ENCODE peak calls at places on chromosomes 13 and 19, in six cellular contexts. R is fibroblast of lung, T is HCT116, M is K562, S is endothelial cell of umbilical vein, V is IMR-90. L is an unnamed sample.

GRCh38 chr19:23799321-23799720 is 40.6 kb upstream of the ZNF681 start:
- DNase-seq in R (no peak), T (no peak), M (no peak), S (no peak), V (no peak), L (no peak)

GRCh38 chr13:101512650-101513049 is 60.2 kb downstream of the ITGBL1 start:
- DNase-seq in R (peak; percentile 85), T (no peak), M (no peak), S (no peak), V (no peak), L (no peak)

GRCh38 chr19:41703602-41704293 is 4.7 kb upstream of the CEACAM5 start:
- DNase-seq in R (no peak), T (no peak), M (no peak), S (no peak), V (no peak), L (no peak)

GRCh38 chr13:111049791-111050538 is 65.1 kb upstream of the ARHGEF7 start:
- DNase-seq in R (no peak), T (no peak), M (peak; percentile 35), S (peak; percentile 24), V (no peak), L (peak; percentile 46)

GRCh38 chr13:38753878-38754277 is 67.0 kb downstream of the FREM2 start:
- DNase-seq in R (no peak), T (no peak), M (no peak), S (no peak), V (no peak), L (peak; percentile 24)

GRCh38 chr19:10270616-10271394 is at the start of gene ICAM1:
- DNase-seq in R (peak; percentile 62), T (no peak), M (peak; percentile 71), S (peak; percentile 92), V (peak; percentile 66), L (peak; percentile 71)

GRCh38 chr19:41116261-41116660 is 2.0 kb downstream of the CYP2F1 start:
- DNase-seq in R (no peak), T (no peak), M (no peak), S (no peak), V (no peak), L (no peak)

GRCh38 chr19:40724315-40724714 is 7.4 kb downstream of the ITPKC start:
- DNase-seq in R (no peak), T (no peak), M (no peak), S (no peak), V (no peak), L (no peak)

GRCh38 chr13:94112227-94112626 is 367.3 kb downstream of the DCT start:
- DNase-seq in R (peak; percentile 98), T (no peak), M (no peak), S (no peak), V (peak; percentile 98), L (no peak)

GRCh38 chr19:33683881-33684549 is 62.3 kb downstream of the CHST8 start:
- DNase-seq in R (peak; percentile 49), T (no peak), M (no peak), S (peak; percentile 25), V (peak; percentile 18), L (peak; percentile 94)

GRCh38 chr19:49676136-49676689 is 858 bp upstream of the PRMT1 start:
- DNase-seq in R (peak; percentile 93), T (peak; percentile 97), M (peak; percentile 74), S (no peak), V (peak; percentile 95), L (peak; percentile 96)

GRCh38 chr19:31436121-31436776 is 87.0 kb upstream of the TSHZ3 start:
- DNase-seq in R (peak; percentile 80), T (no peak), M (no peak), S (no peak), V (peak; percentile 24), L (no peak)

GRCh38 chr19:1558552-1558951 is 9.6 kb downstream of the MEX3D start:
- DNase-seq in R (no peak), T (no peak), M (no peak), S (no peak), V (no peak), L (no peak)

GRCh38 chr19:4185413-4186086 is 3.1 kb downstream of the ANKRD24 start:
- DNase-seq in R (no peak), T (no peak), M (no peak), S (no peak), V (no peak), L (no peak)

GRCh38 chr13:113565526-113566226 is 18.9 kb upstream of the TFDP1 start:
- DNase-seq in R (no peak), T (no peak), M (no peak), S (no peak), V (no peak), L (no peak)

GRCh38 chr13:73874460-73874859 is 259.7 kb downstream of the KLF12 start:
- DNase-seq in R (no peak), T (no peak), M (no peak), S (no peak), V (no peak), L (no peak)

GRCh38 chr13:100069278-100069677 is 19.6 kb upstream of the PCCA start:
- DNase-seq in R (no peak), T (no peak), M (no peak), S (no peak), V (peak; percentile 18), L (no peak)

GRCh38 chr13:32384702-32385101 is 43.2 kb downstream of the N4BP2L1 start:
- DNase-seq in R (no peak), T (no peak), M (no peak), S (no peak), V (no peak), L (no peak)

GRCh38 chr13:113812140-113813036 is 51.5 kb downstream of the GAS6 start:
- DNase-seq in R (no peak), T (no peak), M (no peak), S (no peak), V (no peak), L (no peak)

GRCh38 chr19:32480321-32480720 is 74.8 kb downstream of the DPY19L3 start:
- DNase-seq in R (no peak), T (no peak), M (no peak), S (no peak), V (no peak), L (no peak)

GRCh38 chr19:35539314-35539713 is 6.1 kb downstream of the GAPDHS start:
- DNase-seq in R (no peak), T (no peak), M (no peak), S (no peak), V (no peak), L (no peak)

DNA sequence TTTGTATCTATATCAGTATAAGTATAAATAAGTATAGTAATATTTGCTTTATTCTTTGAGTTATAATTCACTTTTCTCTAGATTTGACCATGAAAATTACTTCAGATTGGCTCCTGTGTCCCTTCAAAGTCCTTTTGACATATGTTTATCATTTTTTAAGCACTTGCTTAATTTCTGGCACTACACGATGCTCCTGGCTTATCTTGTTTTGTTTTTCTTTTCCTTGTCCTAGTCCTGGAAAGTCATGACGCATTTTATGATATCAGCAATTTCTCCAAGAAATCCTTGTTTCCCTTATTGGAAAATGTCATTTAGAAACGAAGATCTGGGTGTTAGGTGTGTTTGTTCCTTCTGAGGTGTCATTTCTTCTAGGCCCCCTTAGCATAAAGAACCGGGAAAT is 226.5 kb downstream of the POU4F1 start:
- DNase-seq in R (no peak), T (no peak), M (no peak), S (no peak), V (no peak), L (no peak)
- H2AFZ ChIP-seq in R (no peak overlapping the region), T (no peak overlapping the region), M (no peak overlapping the region), S (no peak overlapping the region), V (no peak overlapping the region), L (no peak overlapping the region)

DNA sequence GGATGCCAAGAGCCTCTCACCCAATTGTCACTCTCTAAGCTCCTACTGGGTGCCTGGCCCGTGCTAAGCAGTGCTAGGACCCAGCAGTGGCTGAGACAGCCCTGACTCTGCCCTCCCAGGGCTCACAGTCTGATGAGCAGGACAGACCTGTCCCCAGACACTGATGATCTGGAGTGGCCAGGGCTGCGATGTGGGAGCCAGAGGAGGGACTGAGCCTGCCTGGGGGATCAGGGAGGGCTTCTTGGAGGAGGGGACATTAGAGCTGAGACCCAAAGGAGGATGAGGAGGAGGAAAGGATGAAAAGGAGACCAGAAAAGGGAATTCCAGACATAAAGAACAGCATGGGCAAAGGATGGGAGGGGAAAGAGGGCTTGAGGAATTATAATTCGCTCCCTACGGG is 6.6 kb downstream of the ERCC1 start:
- DNase-seq in R (no peak), T (no peak), M (no peak), S (no peak), V (no peak), L (no peak)
- H3K36me3 ChIP-seq in R (peaks cover 21% of the 10 kb centered on the region), T (peaks cover 42% of the 10 kb centered on the region), M (peaks cover 76% of the 10 kb centered on the region), S (peaks cover 5% of the 10 kb centered on the region), V (peaks cover 64% of the 10 kb centered on the region), L (no peaks in the 10 kb centered on the region)

GRCh38 chr13:66222127-66222526 is 1008.0 kb downstream of the PCDH9 start:
- DNase-seq in R (no peak), T (no peak), M (no peak), S (no peak), V (no peak), L (no peak)

GRCh38 chr13:66222926-66223325 is 1007.2 kb downstream of the PCDH9 start:
- DNase-seq in R (no peak), T (no peak), M (no peak), S (no peak), V (no peak), L (no peak)

GRCh38 chr13:66224644-66225043 is 1005.5 kb downstream of the PCDH9 start:
- DNase-seq in R (no peak), T (no peak), M (no peak), S (no peak), V (no peak), L (peak; percentile 72)

GRCh38 chr13:66219493-66219892 is 1010.6 kb downstream of the PCDH9 start:
- DNase-seq in R (no peak), T (no peak), M (no peak), S (no peak), V (no peak), L (peak; percentile 76)

DNA sequence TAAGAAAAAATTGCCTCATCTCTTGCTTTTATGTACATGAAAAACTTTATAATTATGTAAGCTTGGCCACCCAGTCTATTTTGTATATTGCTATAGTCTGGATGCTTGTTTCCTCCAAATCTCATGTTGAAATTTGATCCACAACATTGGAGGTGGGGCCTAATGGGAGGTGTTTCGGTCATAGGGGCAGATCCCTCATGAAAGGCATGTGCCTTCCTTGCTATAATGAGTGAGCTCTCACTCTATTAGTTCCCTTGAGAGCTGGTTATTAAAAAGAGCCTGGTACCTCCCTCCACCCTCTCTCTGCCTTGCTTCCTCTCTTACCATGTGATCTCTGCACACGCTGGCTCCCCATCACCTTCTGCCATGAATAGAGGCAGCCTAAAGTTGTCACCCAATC is 1005.1 kb downstream of the PCDH9 start:
- DNase-seq in R (no peak), T (no peak), M (no peak), S (no peak), V (no peak), L (peak; percentile 57)
- TF ChIP-seq CTCF in R (no peak), T (no peak), M (no peak), S (no peak), V (no peak), L (no peak)

DNA sequence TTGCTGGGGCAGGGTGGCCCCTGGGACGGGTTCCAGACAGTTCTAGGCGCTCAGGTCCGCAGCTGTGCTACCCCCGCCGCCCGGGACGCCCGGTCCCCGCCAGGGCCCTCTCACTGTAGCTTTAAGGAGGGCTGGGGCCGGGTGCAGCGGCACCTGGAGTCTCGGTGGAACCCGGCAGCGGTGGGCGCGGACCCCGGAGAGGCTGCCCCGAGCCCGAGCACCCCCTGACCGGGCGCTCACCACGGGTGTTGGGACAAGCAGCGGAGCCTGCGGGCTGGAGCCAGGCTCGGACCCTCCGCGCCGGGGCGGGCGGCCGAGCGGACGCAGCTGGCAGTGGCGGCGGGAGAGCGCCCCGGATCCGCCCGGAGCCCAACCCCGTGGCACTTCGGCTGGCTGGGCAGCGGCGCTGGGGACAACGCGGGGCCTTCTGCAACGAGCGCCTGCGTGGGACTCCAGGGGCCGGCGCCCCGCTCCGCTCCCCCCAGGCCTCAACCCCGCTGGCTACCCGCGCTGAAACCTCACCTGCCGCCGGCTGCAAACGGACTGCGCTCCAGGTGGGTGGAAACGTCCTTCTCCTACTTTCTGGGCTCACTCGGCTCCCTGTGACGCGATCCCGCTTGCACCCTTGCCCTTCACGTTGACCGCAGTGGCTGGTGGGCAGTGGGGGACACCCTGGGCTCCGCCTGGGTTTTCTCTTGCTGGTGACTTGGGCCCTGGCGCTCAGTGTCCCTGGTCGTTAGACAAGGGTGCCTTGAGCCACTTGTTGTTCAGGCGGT is 81.1 kb downstream of the ZNF429 start:
- DNase-seq in R (no peak), T (no peak), M (no peak), S (no peak), V (no peak), L (peak; percentile 41)
- H2AFZ ChIP-seq in R (no peak overlapping the region), T (no peak overlapping the region), M (no peak overlapping the region), S (no peak overlapping the region), V (peak overlapping the region; percentile 32), L (peak overlapping the region; percentile 90)

L was measured in neural progenitor cell.